ENCODE peak calls at places on chromosomes 4 and X, in six cellular contexts. U is cardiac fibroblast, P is MCF 10A, B is spleen, V is AG10803, X is HFF-Myc. W is an unnamed sample.

GRCh38 chrX:84487365-84488353 is 14.6 kb downstream of the HDX start:
- DNase-seq in U (no peak), P (no peak), B (no peak), V (no peak), X (no peak), W (no peak)

GRCh38 chr4:13173974-13174373 is 310.2 kb downstream of the RAB28 start:
- DNase-seq in U (peak), P (no peak), B (no peak), V (peak), X (no peak), W (no peak)

GRCh38 chr4:27568236-27568951 is 707.8 kb downstream of the STIM2 start:
- DNase-seq in U (no peak), P (peak), B (no peak), V (no peak), X (no peak), W (no peak)

GRCh38 chr4:142817442-142817841 is 28.7 kb downstream of the INPP4B start:
- DNase-seq in U (peak), P (peak), B (no peak), V (peak), X (peak), W (peak)

GRCh38 chrX:96696462-96696861 is 11.8 kb downstream of the DIAPH2 start:
- DNase-seq in U (no peak), P (no peak), B (no peak), V (no peak), X (no peak), W (no peak)

GRCh38 chrX:136310411-136310810 is 9.6 kb downstream of the ADGRG4 start:
- DNase-seq in U (no peak), P (peak), B (no peak), V (no peak), X (peak), W (peak)

GRCh38 chr4:156615066-156615514 is 356.5 kb downstream of the PDGFC start:
- DNase-seq in U (peak), P (peak), B (no peak), V (peak), X (peak), W (peak)

GRCh38 chr4:142516686-142517145 is 329.4 kb downstream of the INPP4B start:
- DNase-seq in U (peak), P (no peak), B (no peak), V (peak), X (no peak), W (peak)

GRCh38 chrX:53256446-53257041 is 24.8 kb downstream of the IQSEC2 start:
- DNase-seq in U (no peak), P (no peak), B (peak), V (no peak), X (no peak), W (no peak)

GRCh38 chrX:106302304-106302703 is 134.2 kb downstream of the PWWP3B start:
- DNase-seq in U (peak), P (peak), B (no peak), V (peak), X (no peak), W (peak)

DNA sequence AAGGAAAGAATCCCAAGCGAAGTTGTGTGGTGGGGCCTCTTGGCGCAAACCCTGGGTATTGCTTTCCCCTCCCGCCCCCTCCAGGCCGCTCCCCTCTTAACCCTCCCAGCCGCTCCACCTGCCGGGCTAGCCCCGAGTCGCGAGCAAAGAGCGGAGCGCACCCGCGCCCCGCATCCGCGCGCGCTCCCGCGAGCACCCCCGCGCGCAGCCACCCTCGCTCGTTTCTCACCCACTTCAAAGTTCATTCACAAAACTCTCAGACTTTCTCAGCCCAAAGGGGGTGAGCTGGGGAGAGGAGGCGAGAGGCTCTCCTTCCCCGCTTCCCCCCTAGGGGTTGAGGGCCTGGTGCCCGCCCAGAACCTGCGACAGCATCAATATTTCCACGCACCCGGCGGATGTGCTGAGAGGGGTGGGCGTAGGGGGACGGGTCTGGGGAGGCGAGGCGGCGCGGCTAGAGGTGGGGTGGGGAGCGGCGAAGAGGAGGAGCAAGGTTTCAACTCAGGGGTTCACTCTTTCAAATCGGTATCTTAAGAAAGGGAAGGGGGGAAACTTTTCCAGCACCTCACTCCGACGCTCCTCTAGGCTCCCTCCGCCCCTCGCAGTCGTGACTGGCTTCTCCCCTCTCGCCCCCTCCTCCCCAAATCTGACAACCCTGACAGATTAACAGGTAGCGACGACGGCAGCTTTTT is 1.8 kb downstream of the MAML3 start:
- DNase-seq in U (no peak), P (no peak), B (peak), V (peak), X (no peak), W (no peak)
- TF ChIP-seq CTCF in U (peak), P (peak), B (no peak), V (peak), X (no peak), W (peak)

DNA sequence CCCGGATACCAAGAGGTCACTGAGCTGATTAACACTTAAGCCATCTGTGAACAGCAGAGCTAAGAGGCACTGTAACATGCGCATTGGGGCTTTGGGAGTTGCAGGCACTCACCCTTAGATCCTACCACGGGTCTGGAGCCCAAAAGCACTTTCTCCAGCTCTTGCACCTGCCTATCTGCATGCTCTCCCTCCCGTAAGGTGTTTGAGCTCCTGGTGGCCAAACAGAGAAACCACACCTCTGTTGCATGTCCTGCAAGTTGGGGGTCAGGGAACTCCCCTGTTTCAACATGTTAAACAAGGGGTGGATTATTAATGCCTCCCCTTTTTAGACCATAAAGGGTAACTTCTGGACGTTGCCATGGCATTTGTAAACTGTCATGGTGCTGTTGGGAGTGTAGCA is 49.8 kb downstream of the GYPA start:
- DNase-seq in U (no peak), P (no peak), B (no peak), V (no peak), X (no peak), W (no peak)
- TF ChIP-seq CTCF in U (peak), P (no peak), B (no peak), V (no peak), X (no peak), W (no peak)

GRCh38 chrX:135295238-135295943 is 13.9 kb upstream of the ETDC start:
- DNase-seq in U (peak), P (no peak), B (peak), V (peak), X (no peak), W (peak)

GRCh38 chrX:135295944-135296305 is 13.4 kb upstream of the ETDC start:
- DNase-seq in U (no peak), P (no peak), B (no peak), V (no peak), X (no peak), W (no peak)
- TF ChIP-seq CTCF in U (no peak), P (no peak), B (no peak), V (no peak), X (no peak), W (no peak)

GRCh38 chrX:149903889-149904748 is 23.1 kb downstream of the MAGEA8 start:
- DNase-seq in U (peak), P (peak), B (no peak), V (peak), X (no peak), W (peak)
- TF ChIP-seq CTCF in U (peak), P (no peak), B (no peak), V (peak), X (peak), W (peak)

DNA sequence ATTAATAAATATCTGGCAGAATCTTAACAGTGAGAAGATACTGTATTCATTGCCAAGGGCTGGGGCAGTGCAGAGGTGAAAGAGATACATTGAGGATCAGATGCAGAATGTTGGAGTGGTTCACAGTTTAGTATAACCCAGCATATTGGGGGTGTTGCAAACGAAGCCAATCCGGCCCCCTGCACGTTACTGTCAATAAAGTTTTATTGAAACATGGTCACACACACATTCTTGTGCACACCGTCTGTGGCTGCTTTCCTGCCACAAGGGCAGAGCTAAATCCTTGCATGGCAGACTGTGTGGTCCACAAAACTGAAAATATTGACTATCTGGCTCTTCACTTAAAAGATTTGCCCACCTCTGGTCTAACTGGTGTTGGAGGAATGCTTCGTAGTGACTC is 119.7 kb downstream of the SHOX start:
- DNase-seq in U (no peak), P (no peak), B (peak), V (no peak), X (no peak), W (no peak)
- TF ChIP-seq CTCF in U (no peak), P (no peak), B (no peak), V (no peak), X (no peak), W (no peak)

GRCh38 chr4:5963611-5964010 is 54.6 kb downstream of the C4orf50 start:
- DNase-seq in U (no peak), P (no peak), B (no peak), V (no peak), X (no peak), W (no peak)
- TF ChIP-seq CTCF in U (no peak), P (no peak), B (no peak), V (no peak), X (no peak), W (peak)

DNA sequence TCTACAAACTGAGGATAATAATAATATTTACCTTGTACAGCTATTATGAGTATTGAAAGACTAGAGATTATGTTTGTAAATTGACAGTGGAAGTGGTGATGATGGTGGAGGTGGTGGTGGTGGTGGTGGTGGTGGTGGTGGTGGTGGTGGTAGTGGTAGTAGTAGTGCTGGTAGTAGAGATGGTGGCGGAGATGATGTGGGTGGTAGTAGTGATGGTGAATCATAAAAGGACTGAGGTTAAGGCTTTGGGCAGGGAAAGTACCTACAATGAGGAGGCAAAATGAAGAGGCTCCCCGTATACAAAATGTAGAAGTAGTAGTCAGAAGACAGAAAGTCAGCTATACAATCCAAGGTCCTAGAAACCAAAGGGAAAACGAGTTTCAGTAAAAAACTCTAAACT is 214.1 kb downstream of the BCOR start:
- DNase-seq in U (no peak), P (no peak), B (no peak), V (no peak), X (no peak), W (no peak)
- TF ChIP-seq CTCF in U (no peak), P (no peak), B (no peak), V (no peak), X (no peak), W (no peak)

GRCh38 chr4:76987153-76987562 is 37.6 kb downstream of the SEPTIN11 start:
- DNase-seq in U (peak), P (no peak), B (no peak), V (peak), X (peak), W (peak)

GRCh38 chr4:76987685-76988084 is 38.1 kb downstream of the SEPTIN11 start:
- DNase-seq in U (no peak), P (no peak), B (no peak), V (no peak), X (no peak), W (no peak)

GRCh38 chr4:76993787-76994641 is 44.5 kb downstream of the SEPTIN11 start:
- DNase-seq in U (no peak), P (no peak), B (no peak), V (peak), X (no peak), W (no peak)

GRCh38 chr4:76989391-76990061 is 40.0 kb downstream of the SEPTIN11 start:
- DNase-seq in U (no peak), P (no peak), B (no peak), V (no peak), X (no peak), W (no peak)

DNA sequence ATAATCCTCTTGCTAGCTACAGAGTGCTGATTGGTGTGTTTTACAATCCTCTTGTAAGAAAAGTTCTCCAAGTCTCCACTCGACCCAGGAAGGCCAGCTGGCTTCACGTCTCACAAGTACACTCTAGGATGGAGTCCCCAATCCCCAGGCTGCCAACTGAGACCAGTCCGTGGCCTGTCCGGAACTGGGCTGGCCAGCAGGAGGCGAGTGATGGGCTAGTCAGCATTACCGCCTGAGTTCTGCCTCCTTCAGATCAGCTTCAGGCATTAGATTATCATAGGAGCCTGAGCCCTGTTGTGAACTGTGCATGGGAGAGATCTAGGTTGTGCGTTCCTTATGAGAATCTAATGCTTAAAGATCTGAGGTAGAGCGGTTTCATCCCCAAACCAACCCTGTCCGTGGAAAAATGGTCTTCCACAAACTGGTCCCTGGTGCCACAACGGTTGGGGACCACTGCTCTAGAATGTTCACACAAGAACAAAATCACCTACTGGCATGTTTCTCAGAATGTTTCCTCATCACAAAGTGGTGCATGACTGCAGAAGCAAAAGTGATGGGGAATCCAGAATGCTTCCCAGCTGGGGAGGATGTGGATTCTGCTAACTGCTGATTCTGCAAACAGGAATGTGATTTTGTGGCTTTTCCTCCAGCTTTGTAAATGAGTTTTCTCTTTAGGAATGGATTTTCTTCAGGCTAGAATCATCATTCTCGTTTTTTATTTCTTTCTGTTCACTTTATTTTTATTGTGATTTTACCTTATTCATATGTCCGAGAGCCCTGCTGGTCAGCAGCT is 40.9 kb downstream of the SEPTIN11 start:
- DNase-seq in U (peak), P (no peak), B (no peak), V (peak), X (no peak), W (peak)
- TF ChIP-seq CTCF in U (no peak), P (no peak), B (no peak), V (no peak), X (no peak), W (peak)

W was measured in choroid plexus epithelial cell.